ENCODE peak calls at places on chromosomes 13 and 19, in five cellular contexts. B is Calu3, X is bronchial epithelial cell, L is pancreas, A is psoas muscle. K is an unnamed sample.

GRCh38 chr13:48500652-48501197 is 32.2 kb downstream of the RCBTB2 start:
- DNase-seq in A (no peak), X (peak; percentile 96), L (no peak), B (no peak), K (peak; percentile 86)

GRCh38 chr13:99124695-99125334 is 75.8 kb upstream of the UBAC2 start:
- DNase-seq in A (no peak), B (no peak), L (no peak), X (peak; percentile 90), K (peak; percentile 84)

GRCh38 chr13:22014469-22014868 is 343.6 kb downstream of the FGF9 start:
- DNase-seq in X (peak; percentile 21), A (no peak), L (no peak), B (no peak), K (no peak)

GRCh38 chr19:33039108-33039599 is 25.5 kb downstream of the RHPN2 start:
- DNase-seq in X (no peak), B (no peak), A (no peak), L (no peak), K (no peak)

GRCh38 chr13:33644607-33645543 is 173.1 kb upstream of the RFC3 start:
- DNase-seq in A (peak; percentile 28), L (no peak), X (peak; percentile 52), B (no peak), K (no peak)

GRCh38 chr19:34350161-34350561 is 14.8 kb upstream of the GPI start:
- DNase-seq in B (no peak), A (no peak), L (no peak), X (no peak), K (no peak)

GRCh38 chr13:96089749-96090239 is at the start of gene HS6ST3:
- DNase-seq in B (no peak), X (peak; percentile 12), L (peak; percentile 77), A (peak; percentile 20), K (peak; percentile 28)

GRCh38 chr19:5313307-5313706 is 27.3 kb downstream of the PTPRS start:
- DNase-seq in B (peak; percentile 42), A (no peak), L (no peak), X (no peak), K (no peak)

GRCh38 chr19:55312621-55313117 is 12.5 kb downstream of the TMEM150B start:
- DNase-seq in B (no peak), X (no peak), L (no peak), A (no peak), K (no peak)

GRCh38 chr19:46602392-46603194 is 1.5 kb downstream of the CALM3 start:
- DNase-seq in A (no peak), X (no peak), B (no peak), L (no peak), K (no peak)

GRCh38 chr19:23571175-23571574 is 115.8 kb downstream of the ZNF675 start:
- DNase-seq in X (no peak), B (no peak), L (no peak), A (no peak), K (no peak)

GRCh38 chr13:108003626-108004025 is 211.7 kb downstream of the LIG4 start:
- DNase-seq in X (peak; percentile 1), L (no peak), A (no peak), B (no peak), K (peak; percentile 53)

GRCh38 chr13:100333141-100333540 is 244.2 kb downstream of the PCCA start:
- DNase-seq in X (no peak), A (no peak), B (no peak), L (no peak), K (no peak)

GRCh38 chr19:45331411-45331810 is 8.7 kb upstream of the CKM start:
- DNase-seq in X (no peak), A (no peak), B (no peak), L (no peak), K (no peak)

GRCh38 chr19:50772408-50773311 is 2.4 kb downstream of the GPR32 start:
- DNase-seq in X (no peak), B (no peak), L (no peak), A (no peak), K (no peak)

GRCh38 chr13:40430234-40430633 is 236.2 kb downstream of the FOXO1 start:
- DNase-seq in A (no peak), L (peak; percentile 70), X (no peak), B (no peak), K (no peak)

GRCh38 chr19:51694318-51695085 is 1.4 kb downstream of the SPACA6 start:
- DNase-seq in B (no peak), A (no peak), L (no peak), X (no peak), K (no peak)

GRCh38 chr19:54937926-54938325 is 9.4 kb downstream of the NLRP7 start:
- DNase-seq in X (no peak), L (no peak), B (no peak), A (no peak), K (no peak)

GRCh38 chr19:50478901-50479715 is 2.5 kb upstream of the GARIN5A start:
- DNase-seq in X (no peak), B (peak; percentile 36), A (no peak), L (no peak), K (no peak)

GRCh38 chr13:72782717-72783116 is 784 bp downstream of the PIBF1 start:
- DNase-seq in L (no peak), A (no peak), B (no peak), X (peak; percentile 10), K (no peak)

DNA sequence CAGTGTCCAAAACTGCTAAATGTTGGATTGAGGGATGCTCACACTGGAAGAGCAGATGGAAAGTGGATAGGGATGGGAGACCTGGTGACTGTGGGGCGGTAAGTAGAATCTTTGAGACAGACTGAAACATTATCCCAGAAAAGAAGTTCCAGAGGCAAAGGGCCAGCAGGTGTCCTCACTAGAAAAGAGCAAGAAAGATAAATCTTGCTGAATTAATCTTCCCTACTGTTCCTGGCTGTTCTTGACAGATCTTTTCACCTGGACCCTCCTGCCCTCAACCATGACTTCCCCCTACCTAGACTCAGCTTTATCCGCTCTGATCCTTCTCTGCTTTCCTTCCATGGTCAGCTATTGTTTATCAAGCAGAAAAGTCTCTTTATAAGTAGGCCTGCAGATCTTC is 35.0 kb upstream of the FRY start:
- DNase-seq in A (no peak), B (no peak), X (no peak), L (no peak), K (no peak)
- TF ChIP-seq CTCF in A (no peak), B (no peak), X (no peak), L (no peak), K (no peak)

DNA sequence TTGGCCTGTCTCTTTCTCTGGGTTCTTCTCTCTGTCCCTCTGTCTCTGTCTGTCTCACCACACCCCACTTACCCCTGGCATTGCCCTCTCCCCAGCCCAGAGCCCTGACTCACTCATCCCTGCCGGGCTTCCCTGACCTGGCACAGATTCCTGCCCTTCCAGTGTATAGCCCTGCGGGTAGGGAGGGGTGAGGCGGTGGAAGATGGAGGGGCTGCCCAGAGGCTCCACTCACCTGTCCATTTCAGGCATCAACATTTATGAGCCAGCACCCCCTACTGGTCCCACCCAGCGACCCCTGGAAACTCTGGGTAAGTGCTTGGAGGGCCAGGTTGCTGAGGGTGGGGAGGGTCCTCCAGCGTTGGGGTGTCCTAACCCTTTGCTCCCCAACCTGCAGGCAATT is 1.0 kb downstream of the NCCRP1 start:
- DNase-seq in L (peak; percentile 57), B (no peak), X (no peak), A (no peak), K (peak; percentile 30)
- TF ChIP-seq CTCF in L (no peak), B (no peak), X (no peak), A (no peak), K (no peak)

DNA sequence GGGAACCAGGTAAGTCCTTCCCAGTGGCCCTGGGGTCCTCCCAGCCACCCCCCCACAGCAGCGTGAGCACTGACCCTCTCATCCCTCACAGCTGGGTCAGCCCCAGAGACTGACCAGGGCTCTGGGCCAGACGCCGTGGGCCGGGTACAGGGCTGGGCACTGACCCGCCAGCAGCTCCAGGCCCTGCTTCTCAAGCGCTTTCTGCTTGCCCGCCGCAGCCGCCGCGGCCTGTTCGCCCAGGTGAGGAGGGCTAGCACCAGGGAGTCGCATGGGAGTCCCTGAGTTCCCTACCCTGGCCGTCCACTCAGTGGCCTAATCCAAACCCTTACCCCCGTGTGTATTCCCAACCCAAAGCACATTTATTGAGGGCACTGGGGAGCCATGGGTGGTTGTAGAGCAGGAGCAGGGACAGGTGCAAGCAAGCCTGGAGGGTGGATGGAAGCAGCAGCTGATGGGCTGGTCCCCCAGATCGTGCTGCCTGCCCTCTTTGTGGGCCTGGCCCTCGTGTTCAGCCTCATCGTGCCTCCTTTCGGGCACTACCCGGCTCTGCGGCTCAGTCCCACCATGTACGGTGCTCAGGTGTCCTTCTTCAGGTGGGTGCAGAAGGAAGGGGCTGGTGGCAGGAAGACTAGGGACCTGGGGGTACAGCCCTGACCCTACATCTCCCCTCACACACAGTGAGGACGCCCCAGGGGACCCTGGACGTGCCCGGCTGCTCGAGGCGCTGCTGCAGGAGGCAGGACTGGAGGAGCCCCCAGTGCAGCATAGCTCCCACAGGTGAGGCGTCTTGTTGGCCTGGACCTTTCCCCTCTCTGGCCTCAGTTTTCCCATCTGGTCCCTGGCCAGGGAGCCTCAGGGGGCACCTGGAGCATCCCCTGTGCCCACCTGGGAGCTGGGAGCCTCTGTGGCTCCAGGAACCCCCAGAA is 12.6 kb upstream of the ARHGAP45 start:
- DNase-seq in A (no peak), L (no peak), X (no peak), B (no peak), K (no peak)
- TF ChIP-seq CTCF in A (no peak), L (no peak), X (no peak), B (no peak), K (no peak)

DNA sequence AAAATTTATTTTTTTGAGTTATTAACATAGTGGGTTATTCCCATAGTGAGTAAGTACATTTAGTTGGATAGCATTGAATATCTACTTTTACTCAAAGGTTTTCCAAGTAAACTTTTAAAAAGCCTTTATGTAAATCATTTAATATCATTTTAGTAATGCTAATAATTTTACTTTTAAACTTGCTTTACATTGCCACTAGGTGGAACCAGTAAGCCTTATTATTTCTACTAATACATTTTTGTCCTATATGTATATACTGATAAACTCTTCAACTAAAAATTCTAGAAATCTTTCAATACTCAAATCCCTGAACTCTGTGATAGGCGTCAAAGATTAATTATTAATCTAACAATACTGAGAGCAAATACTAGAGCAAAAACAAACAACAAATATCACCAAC is 1709.2 kb upstream of the PCDH20 start:
- DNase-seq in L (no peak), A (no peak), B (no peak), X (peak; percentile 26), K (peak; percentile 36)
- TF ChIP-seq CTCF in L (peak; percentile 43), A (peak; percentile 12), B (no peak), X (no peak), K (peak; percentile 37)